ENCODE peak calls at places on chromosomes 12 and 14, in nine cellular contexts. D is endothelial cell of umbilical vein, O is MM.1S, P is pancreas, R is PC-9, H is uterus, W is mammary epithelial cell, L is Panc1, N is ovary. K is an unnamed sample.

GRCh38 chr14:22508662-22509035 is 80.4 kb downstream of the DAD1 start:
- DNase-seq in P (no peak), N (no peak), D (no peak), H (no peak), L (no peak), O (no peak), R (no peak), W (no peak), K (no peak)

GRCh38 chr12:121765573-121765972 is 27.9 kb downstream of the RHOF start:
- DNase-seq in N (no peak), L (no peak), W (peak; percentile 58), D (no peak), H (peak; percentile 71), R (peak; percentile 60), P (no peak), O (no peak), K (no peak)

GRCh38 chr14:73289729-73290128 is 52.4 kb downstream of the PAPLN start:
- DNase-seq in L (no peak), N (no peak), O (no peak), W (no peak), R (no peak), D (no peak), P (no peak), H (no peak), K (no peak)

GRCh38 chr14:104695660-104696000 is 6.2 kb downstream of the INF2 start:
- DNase-seq in L (no peak), O (no peak), H (no peak), R (no peak), W (no peak), P (no peak), N (no peak), D (no peak), K (no peak)

GRCh38 chr14:49957089-49957852 is 64.4 kb downstream of the ARF6 start:
- DNase-seq in P (no peak), N (no peak), W (no peak), O (no peak), L (no peak), H (no peak), R (no peak), D (no peak), K (no peak)

GRCh38 chr14:47186491-47186890 is 488.9 kb downstream of the MDGA2 start:
- DNase-seq in N (no peak), O (no peak), L (no peak), H (no peak), D (peak; percentile 79), W (no peak), R (no peak), P (no peak), K (no peak)

GRCh38 chr12:85310456-85311076 is 30.5 kb downstream of the ALX1 start:
- DNase-seq in N (no peak), L (no peak), D (peak; percentile 43), O (peak; percentile 11), P (no peak), H (no peak), R (no peak), W (no peak), K (no peak)

GRCh38 chr12:69000540-69001243 is 67.7 kb upstream of the CPM start:
- DNase-seq in N (no peak), L (no peak), D (no peak), O (no peak), P (no peak), R (no peak), H (no peak), W (peak; percentile 53), K (no peak)

GRCh38 chr14:24082411-24083080 is 11.2 kb downstream of the CPNE6 start:
- DNase-seq in N (no peak), O (no peak), L (no peak), D (no peak), R (no peak), P (no peak), W (no peak), H (no peak), K (no peak)

GRCh38 chr12:12723147-12723680 is 6.0 kb downstream of the CDKN1B start:
- DNase-seq in H (no peak), O (peak; percentile 51), R (no peak), W (no peak), P (no peak), L (no peak), D (peak; percentile 48), N (no peak), K (no peak)

GRCh38 chr12:89497005-89497404 is 27.6 kb downstream of the GALNT4 start:
- DNase-seq in R (no peak), P (no peak), W (no peak), L (no peak), D (no peak), N (no peak), O (no peak), H (no peak), K (no peak)

GRCh38 chr12:104805186-104805585 is 152.9 kb downstream of the SLC41A2 start:
- DNase-seq in R (no peak), N (no peak), D (no peak), H (no peak), W (peak; percentile 79), L (no peak), P (no peak), O (no peak), K (no peak)

GRCh38 chr12:127191124-127191523 is 1075.8 kb upstream of the TMEM132C start:
- DNase-seq in L (no peak), O (no peak), W (peak; percentile 77), H (no peak), R (no peak), P (no peak), N (no peak), D (no peak), K (no peak)

GRCh38 chr14:54711812-54712211 is 144.9 kb downstream of the SAMD4A start:
- DNase-seq in R (no peak), W (no peak), P (no peak), D (no peak), N (no peak), H (no peak), L (no peak), O (no peak), K (no peak)

GRCh38 chr12:57902371-57903042 is 38.9 kb upstream of the ATP23 start:
- DNase-seq in D (no peak), W (no peak), P (no peak), H (no peak), R (no peak), N (no peak), L (no peak), O (no peak), K (no peak)

GRCh38 chr12:70043490-70044138 is 199.6 kb upstream of the CNOT2 start:
- DNase-seq in D (no peak), P (no peak), W (peak; percentile 6), H (no peak), R (no peak), L (no peak), O (no peak), N (no peak), K (no peak)

GRCh38 chr12:96402061-96402460 is 1.8 kb upstream of the CDK17 start:
- DNase-seq in H (no peak), N (no peak), D (no peak), P (no peak), L (no peak), W (no peak), O (no peak), R (no peak), K (no peak)

GRCh38 chr14:104149617-104150141 is 11.3 kb downstream of the KIF26A start:
- DNase-seq in N (no peak), R (no peak), D (peak; percentile 64), P (peak; percentile 62), L (no peak), W (no peak), H (no peak), O (no peak), K (no peak)

GRCh38 chr12:25315388-25315787 is 64.7 kb upstream of the KRAS start:
- DNase-seq in N (no peak), L (no peak), O (no peak), P (no peak), H (no peak), D (no peak), R (no peak), W (no peak), K (no peak)

GRCh38 chr12:120651821-120652220 is 11.4 kb downstream of the CABP1 start:
- DNase-seq in D (no peak), N (no peak), P (no peak), H (no peak), O (no peak), W (no peak), L (no peak), R (no peak), K (no peak)

GRCh38 chr14:106491851-106492250 is 965.5 kb downstream of the TMEM121 start:
- DNase-seq in P (no peak), O (peak; percentile 35), D (no peak), W (no peak), N (no peak), L (no peak), H (no peak), R (peak; percentile 11), K (no peak)

GRCh38 chr12:108825205-108825950 is 32.0 kb downstream of the SSH1 start:
- DNase-seq in H (no peak), P (no peak), D (no peak), O (peak; percentile 50), N (no peak), W (no peak), R (no peak), L (no peak), K (no peak)

GRCh38 chr12:68904351-68904982 is 28.5 kb downstream of the CPM start:
- DNase-seq in L (no peak), R (no peak), W (peak; percentile 16), N (no peak), D (no peak), P (no peak), O (no peak), H (no peak), K (no peak)

GRCh38 chr12:118850244-118850825 is 131.0 kb upstream of the SRRM4 start:
- DNase-seq in W (no peak), L (no peak), N (no peak), R (no peak), D (no peak), P (no peak), H (no peak), O (no peak), K (no peak)
- TF ChIP-seq CTCF in W (peak; percentile 40), L (peak; percentile 81), N (no peak), R (peak; percentile 77), D (peak; percentile 22), P (peak; percentile 40), H (no peak), O (peak; percentile 52), K (no peak)

GRCh38 chr12:107684029-107684790 is 1.4 kb upstream of the PWP1 start:
- DNase-seq in P (no peak), N (no peak), D (no peak), O (no peak), R (no peak), H (no peak), L (no peak), W (no peak), K (no peak)
- H3K27ac ChIP-seq in P (no peak overlapping the region), N (no peak overlapping the region), D (no peak overlapping the region), O (no peak overlapping the region), R (no peak overlapping the region), H (no peak overlapping the region), L (peak overlapping the region; percentile 92), W (no peak overlapping the region), K (no peak overlapping the region)

GRCh38 chr12:116244001-116244400 is 33.5 kb downstream of the MED13L start:
- DNase-seq in D (peak; percentile 57), O (no peak), P (no peak), H (no peak), R (no peak), N (no peak), W (peak; percentile 32), L (no peak), K (no peak)
- TF ChIP-seq CTCF in D (no peak), O (no peak), P (no peak), H (no peak), R (no peak), N (no peak), W (no peak), L (no peak), K (no peak)

GRCh38 chr12:52946334-52946733 is 2.6 kb upstream of the KRT18 start:
- DNase-seq in N (no peak), P (no peak), W (peak; percentile 17), O (no peak), R (no peak), D (peak; percentile 25), L (no peak), H (no peak), K (no peak)
- H3K27ac ChIP-seq in N (no peak overlapping the region), P (peak overlapping the region; percentile 95), W (no peak overlapping the region), O (no peak overlapping the region), R (peak overlapping the region; percentile 100), D (peak overlapping the region; percentile 29), L (peak overlapping the region; percentile 98), H (no peak overlapping the region), K (no peak overlapping the region)

K was measured in CD4-positive, alpha-beta T cell.